ENCODE peak calls at places on chromosomes 7 and 10, in nine cellular contexts. Y, Z, S, L, Q, A, K, N and J are unnamed samples.

GRCh38 chr10:103847909-103848468 is 7.4 kb downstream of the SH3PXD2A start:
- DNase-seq in Y (no peak), Z (no peak), S (no peak), L (no peak), Q (no peak), A (no peak), K (no peak), N (no peak), J (peak)

GRCh38 chr7:1970895-1971294 is 261.9 kb downstream of the MAD1L1 start:
- DNase-seq in Y (no peak), Z (no peak), S (no peak), L (no peak), Q (no peak), A (no peak), K (no peak), N (no peak), J (no peak)

GRCh38 chr10:128624656-128625530 is 498.7 kb upstream of the MKI67 start:
- DNase-seq in Y (no peak), Z (no peak), S (no peak), L (no peak), Q (peak), A (no peak), K (no peak), N (no peak), J (no peak)

GRCh38 chr7:2355079-2356008 is 717 bp downstream of the EIF3B start:
- DNase-seq in Y (peak), Z (peak), S (peak), L (no peak), Q (no peak), A (no peak), K (no peak), N (no peak), J (peak)

GRCh38 chr10:102927311-102928010 is 9.4 kb downstream of the CNNM2 start:
- DNase-seq in Y (no peak), Z (no peak), S (no peak), L (no peak), Q (no peak), A (no peak), K (no peak), N (no peak), J (no peak)

GRCh38 chr7:45161842-45162241 is 4.3 kb downstream of the RAMP3 start:
- DNase-seq in Y (no peak), Z (no peak), S (no peak), L (no peak), Q (no peak), A (no peak), K (no peak), N (no peak), J (no peak)

GRCh38 chr7:47183896-47184629 is 397.8 kb downstream of the TNS3 start:
- DNase-seq in Y (no peak), Z (no peak), S (no peak), L (no peak), Q (peak), A (no peak), K (no peak), N (peak), J (peak)

GRCh38 chr7:142463401-142463850 is 205.6 kb upstream of the PRSS58 start:
- DNase-seq in Y (no peak), Z (no peak), S (no peak), L (no peak), Q (no peak), A (no peak), K (no peak), N (no peak), J (no peak)

GRCh38 chr10:30127120-30127541 is 67.7 kb upstream of the JCAD start:
- DNase-seq in Y (no peak), Z (no peak), S (no peak), L (no peak), Q (peak), A (no peak), K (no peak), N (no peak), J (no peak)

GRCh38 chr7:27774717-27775328 is 34.9 kb downstream of the TAX1BP1 start:
- DNase-seq in Y (no peak), Z (no peak), S (peak), L (no peak), Q (peak), A (no peak), K (no peak), N (no peak), J (no peak)